ENCODE peak calls at places on chromosomes 4 and X, in four cellular contexts. D is NCI-H748 treated with DMSO at 0.1 percent for 48 hours; B is effector memory CD4-positive, alpha-beta T cell; I is cerebellar nuclear complex. L is an unnamed sample.

GRCh38 chrX:150482537-150483217 is 85.7 kb upstream of the MTM1 start:
- DNase-seq in D (no peak), B (no peak), I (no peak), L (peak; percentile 31)

GRCh38 chrX:155070038-155070437 is 898 bp downstream of the CMC4 start:
- DNase-seq in B (no peak), D (peak; percentile 23), I (no peak), L (no peak)

GRCh38 chrX:115449742-115450141 is 111.2 kb upstream of the PLS3 start:
- DNase-seq in I (no peak), D (no peak), B (no peak), L (no peak)

GRCh38 chr4:132071815-132072214 is 1077.3 kb upstream of the PCDH10 start:
- DNase-seq in B (no peak), I (no peak), D (no peak), L (peak; percentile 39)

GRCh38 chr4:150176559-150176958 is 98.3 kb downstream of the DCLK2 start:
- DNase-seq in D (no peak), B (no peak), I (no peak), L (peak; percentile 30)

GRCh38 chr4:124121511-124121934 is 591.0 kb downstream of the ANKRD50 start:
- DNase-seq in D (no peak), I (no peak), B (no peak), L (no peak)

GRCh38 chr4:139606600-139607301 is 50.7 kb upstream of the SETD7 start:
- DNase-seq in D (no peak), I (no peak), B (no peak), L (no peak)

GRCh38 chr4:102868153-102868781 is 525 bp upstream of the CISD2 start:
- DNase-seq in B (no peak), D (no peak), I (peak; percentile 61), L (no peak)

GRCh38 chr4:102420563-102421221 is 75.4 kb upstream of the SLC39A8 start:
- DNase-seq in B (no peak), I (no peak), D (no peak), L (no peak)

GRCh38 chr4:102826105-102826889 is 1.1 kb downstream of the UBE2D3 start:
- DNase-seq in D (no peak), I (no peak), B (no peak), L (no peak)

GRCh38 chrX:132153166-132153565 is 25.3 kb upstream of the FRMD7 start:
- DNase-seq in D (no peak), B (no peak), I (no peak), L (no peak)

GRCh38 chr4:99134586-99134985 is 9.5 kb downstream of the ADH4 start:
- DNase-seq in I (no peak), D (no peak), B (no peak), L (no peak)

GRCh38 chr4:14018191-14018853 is 390.8 kb upstream of the BOD1L1 start:
- DNase-seq in I (no peak), B (no peak), D (no peak), L (no peak)

GRCh38 chr4:54495091-54495490 is 162.7 kb upstream of the KIT start:
- DNase-seq in B (no peak), I (no peak), D (no peak), L (no peak)